ENCODE peak calls at places on chromosomes 2 and 18, in four cellular contexts. G is MM.1S, W is stomach, E is cardiac fibroblast. D is an unnamed sample.
A peak's percentile ranks its signal among the peaks of the same experiment; 100 is the strongest.

GRCh38 chr2:38700881-38701458 is 35.1 kb downstream of the GALM start:
- DNase-seq in E (no peak), G (no peak), W (no peak), D (no peak)

GRCh38 chr2:217787160-217787877 is 215.5 kb downstream of the TNS1 start:
- DNase-seq in E (no peak), G (no peak), W (no peak), D (no peak)

GRCh38 chr18:49214058-49214457 is 246.4 kb downstream of the DYM start:
- DNase-seq in W (no peak), E (no peak), G (no peak), D (no peak)

GRCh38 chr2:98157557-98157956 is 70.6 kb downstream of the VWA3B start:
- DNase-seq in G (no peak), W (no peak), E (no peak), D (no peak)

GRCh38 chr2:120108049-120108448 is 95.2 kb downstream of the EPB41L5 start:
- DNase-seq in W (peak; percentile 63), E (peak; percentile 79), G (no peak), D (peak; percentile 86)

GRCh38 chr2:9655441-9656269 is 24.9 kb upstream of the YWHAQ start:
- DNase-seq in W (no peak), G (no peak), E (peak; percentile 69), D (peak; percentile 79)

GRCh38 chr2:17035010-17035409 is 369.4 kb upstream of the CYRIA start:
- DNase-seq in G (no peak), E (no peak), W (no peak), D (no peak)

GRCh38 chr18:43279015-43279758 is 1.9 kb upstream of the SYT4 start:
- DNase-seq in W (no peak), G (no peak), E (peak; percentile 49), D (peak; percentile 29)

GRCh38 chr18:34773378-34773777 is 63.3 kb downstream of the DTNA start:
- DNase-seq in E (no peak), W (no peak), G (no peak), D (peak; percentile 13)

GRCh38 chr2:145752091-145752806 is 1232.3 kb upstream of the ZEB2 start:
- DNase-seq in W (no peak), G (peak; percentile 47), E (peak; percentile 94), D (peak; percentile 94)

GRCh38 chr2:176115883-176116813 is at the start of gene HOXD10:
- DNase-seq in E (no peak), W (no peak), G (no peak), D (no peak)

GRCh38 chr2:222569826-222570225 is 86.1 kb downstream of the FARSB start:
- DNase-seq in W (no peak), G (no peak), E (no peak), D (no peak)

GRCh38 chr18:24063121-24063731 is 48.7 kb downstream of the TTC39C start:
- DNase-seq in G (no peak), W (no peak), E (peak; percentile 25), D (peak; percentile 16)

GRCh38 chr2:237650455-237650850 is 23.1 kb downstream of the LRRFIP1 start:
- DNase-seq in W (peak; percentile 81), G (no peak), E (no peak), D (no peak)

GRCh38 chr2:205471776-205472175 is 210.5 kb upstream of the NRP2 start:
- DNase-seq in E (no peak), W (no peak), G (no peak), D (no peak)

GRCh38 chr2:191382801-191383200 is 137.6 kb downstream of the MYO1B start:
- DNase-seq in G (no peak), E (peak; percentile 63), W (peak; percentile 79), D (peak; percentile 75)

GRCh38 chr2:36889782-36890181 is 76.6 kb downstream of the STRN start:
- DNase-seq in W (no peak), G (no peak), E (peak; percentile 84), D (peak; percentile 91)

GRCh38 chr2:98796775-98797544 is 66.0 kb upstream of the MGAT4A start:
- DNase-seq in G (no peak), W (no peak), E (no peak), D (peak; percentile 31)

GRCh38 chr18:46387426-46388131 is 269.4 kb downstream of the LOXHD1 start:
- DNase-seq in E (no peak), G (no peak), W (no peak), D (no peak)

GRCh38 chr2:235834781-235835180 is 333.4 kb downstream of the GBX2 start:
- DNase-seq in W (no peak), E (no peak), G (no peak), D (no peak)

GRCh38 chr18:54958711-54959625 is at the start of gene CCDC68:
- DNase-seq in E (peak; percentile 60), G (no peak), W (peak; percentile 78), D (peak; percentile 59)

GRCh38 chr2:41912337-41912736 is 135.5 kb upstream of the PKDCC start:
- DNase-seq in G (no peak), W (no peak), E (no peak), D (no peak)

GRCh38 chr18:45282101-45282812 is 333.0 kb upstream of the SLC14A2 start:
- DNase-seq in W (no peak), G (no peak), E (peak; percentile 1), D (no peak)

GRCh38 chr2:215619989-215620388 is 184.1 kb upstream of the FN1 start:
- DNase-seq in G (no peak), E (no peak), W (peak; percentile 49), D (no peak)

GRCh38 chr2:63712748-63713147 is 124.0 kb downstream of the MDH1 start:
- DNase-seq in G (no peak), W (no peak), E (no peak), D (no peak)

GRCh38 chr18:63951302-63951705 is 2.2 kb downstream of the HMSD start:
- DNase-seq in E (no peak), W (no peak), G (no peak), D (no peak)

GRCh38 chr2:61463769-61464475 is 7.0 kb downstream of the USP34 start:
- DNase-seq in G (no peak), W (no peak), E (no peak), D (no peak)

GRCh38 chr2:111685342-111685741 is 198.7 kb downstream of the ANAPC1 start:
- DNase-seq in E (no peak), W (no peak), G (no peak), D (no peak)

GRCh38 chr18:55477537-55478300 is 110.3 kb downstream of the TCF4 start:
- DNase-seq in E (peak; percentile 72), G (peak; percentile 55), W (no peak), D (peak; percentile 69)

GRCh38 chr18:57856128-57856527 is 53.0 kb upstream of the ATP8B1 start:
- DNase-seq in G (no peak), W (no peak), E (no peak), D (no peak)

GRCh38 chr2:14967739-14968138 is 335.2 kb downstream of the LRATD1 start:
- DNase-seq in E (no peak), G (no peak), W (no peak), D (no peak)

GRCh38 chr2:221102896-221103688 is 469.0 kb downstream of the EPHA4 start:
- DNase-seq in E (no peak), W (no peak), G (peak; percentile 36), D (no peak)

GRCh38 chr18:79542876-79543750 is 136.5 kb upstream of the CTDP1 start:
- DNase-seq in E (no peak), G (no peak), W (peak; percentile 20), D (no peak)

GRCh38 chr2:174329157-174329715 is 5.5 kb upstream of the SP9 start:
- DNase-seq in W (no peak), E (no peak), G (no peak), D (no peak)

GRCh38 chr2:29463181-29463900 is 348.1 kb downstream of the CLIP4 start:
- DNase-seq in E (peak; percentile 80), W (no peak), G (no peak), D (peak; percentile 80)

GRCh38 chr2:54638774-54639187 is 84.7 kb upstream of the EML6 start:
- DNase-seq in E (peak; percentile 38), G (no peak), W (no peak), D (peak; percentile 59)

GRCh38 chr2:68231061-68231372 is 21.3 kb downstream of the PPP3R1 start:
- DNase-seq in G (no peak), E (no peak), W (no peak), D (no peak)
- H3K4me3 ChIP-seq in G (no peak overlapping the region), E (no peak overlapping the region), W (no peak overlapping the region), D (peak overlapping the region; percentile 18)

GRCh38 chr2:2263196-2263829 is 67.8 kb downstream of the MYT1L start:
- DNase-seq in G (no peak), W (no peak), E (no peak), D (no peak)
- TF ChIP-seq CTCF in G (no peak), W (no peak), E (no peak), D (no peak)

GRCh38 chr2:144451443-144451842 is 68.5 kb downstream of the ZEB2 start:
- DNase-seq in W (no peak), E (no peak), G (no peak), D (no peak)

GRCh38 chr2:144452169-144453038 is 67.5 kb downstream of the ZEB2 start:
- DNase-seq in W (no peak), G (no peak), E (peak; percentile 59), D (peak; percentile 64)

GRCh38 chr2:144454466-144455287 is 65.2 kb downstream of the ZEB2 start:
- DNase-seq in E (no peak), G (no peak), W (no peak), D (no peak)

GRCh38 chr2:144453039-144453336 is 66.9 kb downstream of the ZEB2 start:
- DNase-seq in E (peak; percentile 47), W (no peak), G (no peak), D (peak; percentile 49)

DNA sequence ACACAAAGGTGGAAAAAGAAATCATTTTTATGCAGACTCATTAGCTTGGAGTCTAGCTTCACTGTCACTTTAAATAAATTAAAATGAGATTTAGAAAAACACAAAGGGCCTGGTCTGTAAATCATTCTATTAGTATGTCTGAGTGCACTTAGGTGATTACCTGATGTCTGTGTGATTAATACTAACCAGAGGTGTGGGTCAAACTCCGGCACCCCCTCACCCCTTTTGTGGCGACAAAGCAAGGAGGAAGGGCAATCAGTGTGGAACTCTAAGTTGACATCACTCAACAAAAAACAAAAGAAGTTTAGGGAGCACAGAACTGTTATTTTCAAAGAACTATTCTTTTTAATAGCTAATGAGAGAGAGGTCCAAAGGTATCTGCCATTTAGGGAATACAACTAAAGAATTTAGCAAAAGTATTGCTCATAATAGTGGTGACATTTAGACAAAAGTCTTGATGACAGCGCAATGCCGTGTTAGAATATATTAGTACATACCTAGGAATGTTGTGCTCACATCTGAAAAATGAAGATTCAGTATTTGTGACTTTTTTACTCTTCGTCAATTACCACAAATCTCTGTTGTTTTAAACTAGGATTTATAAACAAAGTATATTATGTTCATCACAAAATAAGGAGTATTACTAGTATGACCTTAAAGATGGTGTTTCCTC is 66.3 kb downstream of the ZEB2 start:
- DNase-seq in E (no peak), G (no peak), W (no peak), D (no peak)
- H3K4me3 ChIP-seq in E (no peak overlapping the region), G (no peak overlapping the region), W (no peak overlapping the region), D (no peak overlapping the region)

GRCh38 chr2:3422161-3422767 is 42.8 kb downstream of the TRAPPC12 start:
- DNase-seq in W (no peak), E (no peak), G (no peak), D (no peak)

GRCh38 chr2:3426615-3427014 is 47.1 kb downstream of the TRAPPC12 start:
- DNase-seq in W (no peak), E (no peak), G (no peak), D (no peak)

GRCh38 chr2:3423492-3424170 is 44.1 kb downstream of the TRAPPC12 start:
- DNase-seq in W (peak; percentile 80), G (peak; percentile 59), E (peak; percentile 58), D (peak; percentile 65)

GRCh38 chr2:3421541-3421940 is 42.0 kb downstream of the TRAPPC12 start:
- DNase-seq in G (no peak), W (no peak), E (no peak), D (no peak)

GRCh38 chr2:3424171-3424795 is 44.8 kb downstream of the TRAPPC12 start:
- DNase-seq in W (no peak), E (no peak), G (no peak), D (no peak)
- TF ChIP-seq CTCF in W (no peak), E (no peak), G (no peak), D (no peak)